ENCODE peak calls at places on chromosomes 16 and 17, in six cellular contexts. I is lung; A is pancreas; X is heart right ventricle; N is heart left ventricle; Q is effector memory CD4-positive, alpha-beta T cell. G is an unnamed sample. For H3K4me1, the result is how much of the 10 kb centered on the place peaks cover.

GRCh38 chr17:80619535-80620235 is 75.0 kb downstream of the RPTOR start:
- DNase-seq in A (no peak), I (no peak), N (no peak), Q (no peak), X (no peak), G (no peak)

GRCh38 chr16:71726491-71727319 is 2.2 kb upstream of the PHLPP2 start:
- DNase-seq in I (no peak), X (no peak), A (no peak), Q (no peak), N (no peak), G (no peak)

GRCh38 chr16:22898874-22899348 is 84.9 kb downstream of the HS3ST2 start:
- DNase-seq in Q (no peak), I (peak), A (peak), N (peak), X (peak), G (no peak)

GRCh38 chr17:74864866-74865395 is 5.2 kb upstream of the GRIN2C start:
- DNase-seq in N (peak), Q (peak), I (peak), A (peak), X (peak), G (peak)

GRCh38 chr16:4272114-4272954 is 489 bp downstream of the TFAP4 start:
- DNase-seq in A (peak), Q (no peak), X (peak), N (peak), I (peak), G (no peak)

GRCh38 chr16:67951485-67951884 is 7.6 kb upstream of the LCAT start:
- DNase-seq in I (no peak), A (no peak), N (peak), X (peak), Q (no peak), G (no peak)

GRCh38 chr17:33294994-33295393 is 1.9 kb upstream of the ASIC2 start:
- DNase-seq in X (no peak), N (no peak), Q (no peak), A (no peak), I (no peak), G (no peak)

GRCh38 chr16:87409781-87410180 is 17.6 kb downstream of the MAP1LC3B start:
- DNase-seq in A (no peak), N (no peak), X (no peak), Q (no peak), I (no peak), G (no peak)

GRCh38 chr16:70689035-70689969 is 3.4 kb upstream of the MTSS2 start:
- DNase-seq in Q (no peak), I (peak), N (peak), X (peak), A (no peak), G (peak)

GRCh38 chr16:84042879-84043485 is 387 bp upstream of the SLC38A8 start:
- DNase-seq in X (no peak), A (no peak), I (no peak), N (no peak), Q (no peak), G (no peak)

GRCh38 chr17:37365589-37365988 is 10.2 kb upstream of the C17orf78 start:
- DNase-seq in A (no peak), X (no peak), I (no peak), N (no peak), Q (no peak), G (no peak)

GRCh38 chr17:50304781-50305404 is 30.6 kb downstream of the TMEM92 start:
- DNase-seq in A (no peak), X (no peak), Q (no peak), N (no peak), I (no peak), G (no peak)

GRCh38 chr17:33893192-33893591 is 361.9 kb upstream of the CCL2 start:
- DNase-seq in A (no peak), N (no peak), X (no peak), Q (no peak), I (no peak), G (no peak)

GRCh38 chr17:56870163-56870651 is 36.3 kb downstream of the DGKE start:
- DNase-seq in N (no peak), I (no peak), X (no peak), Q (no peak), A (no peak), G (peak)

GRCh38 chr16:78895661-78896060 is 704.9 kb downstream of the MAF start:
- DNase-seq in X (no peak), I (no peak), N (no peak), A (no peak), Q (no peak), G (no peak)

GRCh38 chr16:55701442-55702319 is 45.9 kb downstream of the SLC6A2 start:
- DNase-seq in A (peak), I (peak), Q (no peak), N (peak), X (peak), G (peak)

GRCh38 chr17:49316889-49317288 is 45.2 kb downstream of the ZNF652 start:
- DNase-seq in Q (no peak), X (no peak), A (no peak), N (no peak), I (no peak), G (no peak)

GRCh38 chr17:60802377-60802776 is 124.7 kb downstream of the BCAS3 start:
- DNase-seq in N (no peak), I (no peak), X (no peak), A (no peak), Q (no peak), G (no peak)

DNA sequence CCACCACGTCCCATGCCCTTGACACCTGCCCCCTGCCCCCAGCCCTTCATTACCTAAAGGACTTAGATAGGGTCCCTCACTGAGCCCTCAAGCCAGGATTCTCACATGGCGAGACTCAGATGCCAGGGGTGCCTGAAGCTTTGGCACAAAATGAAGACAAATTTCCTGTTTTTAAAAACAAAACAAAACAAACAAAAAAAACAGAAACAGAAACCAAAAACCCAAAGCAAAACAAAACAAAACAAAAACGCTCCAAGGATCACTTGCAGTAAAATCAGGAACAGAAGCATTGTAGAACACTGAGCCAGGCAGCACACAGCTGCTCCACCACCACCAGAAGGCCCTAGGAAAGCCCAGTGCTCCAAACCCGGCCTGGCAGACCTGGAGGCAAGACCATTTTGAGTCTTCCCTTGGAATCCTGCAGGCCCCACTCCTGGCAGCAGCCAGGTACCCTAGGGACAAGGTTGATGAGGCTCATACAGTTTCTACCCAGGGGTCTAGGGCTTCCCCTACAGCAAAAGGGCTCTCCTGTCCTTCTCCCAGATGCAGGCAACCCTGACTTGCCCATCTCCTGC is 20.8 kb downstream of the MYO18A start:
- DNase-seq in Q (no peak), A (no peak), N (no peak), I (no peak), X (no peak), G (no peak)
- H3K4me1 ChIP-seq in Q (under half), A (half or more), N (half or more), I (half or more), X (half or more), G (under half)

GRCh38 chr16:86337138-86337537 is 173.2 kb upstream of the FOXF1 start:
- DNase-seq in A (no peak), I (no peak), Q (no peak), N (no peak), X (no peak), G (no peak)
- H3K4me1 ChIP-seq in A (under half), I (under half), Q (under half), N (under half), X (under half), G (under half)

GRCh38 chr17:55453836-55454557 is 32.4 kb upstream of the MMD start:
- DNase-seq in X (no peak), N (no peak), I (no peak), A (no peak), Q (no peak), G (no peak)

GRCh38 chr17:55458287-55458900 is 36.8 kb upstream of the MMD start:
- DNase-seq in X (no peak), N (no peak), Q (no peak), A (no peak), I (no peak), G (no peak)

GRCh38 chr17:55451758-55452468 is 30.3 kb upstream of the MMD start:
- DNase-seq in X (no peak), Q (no peak), A (no peak), N (no peak), I (no peak), G (no peak)

GRCh38 chr17:55456307-55457240 is 34.9 kb upstream of the MMD start:
- DNase-seq in A (no peak), X (no peak), Q (no peak), N (no peak), I (no peak), G (no peak)

GRCh38 chr17:55454906-55455474 is 33.4 kb upstream of the MMD start:
- DNase-seq in N (no peak), Q (no peak), X (no peak), A (no peak), I (no peak), G (no peak)
- H3K4me1 ChIP-seq in N (under half), Q (under half), X (under half), A (under half), I (under half), G (under half)

GRCh38 chr16:89472711-89473075 is 17.7 kb downstream of the ANKRD11 start:
- DNase-seq in N (no peak), Q (no peak), X (no peak), A (no peak), I (no peak), G (no peak)
- H3K4me1 ChIP-seq in N (half or more), Q (half or more), X (half or more), A (under half), I (under half), G (half or more)

DNA sequence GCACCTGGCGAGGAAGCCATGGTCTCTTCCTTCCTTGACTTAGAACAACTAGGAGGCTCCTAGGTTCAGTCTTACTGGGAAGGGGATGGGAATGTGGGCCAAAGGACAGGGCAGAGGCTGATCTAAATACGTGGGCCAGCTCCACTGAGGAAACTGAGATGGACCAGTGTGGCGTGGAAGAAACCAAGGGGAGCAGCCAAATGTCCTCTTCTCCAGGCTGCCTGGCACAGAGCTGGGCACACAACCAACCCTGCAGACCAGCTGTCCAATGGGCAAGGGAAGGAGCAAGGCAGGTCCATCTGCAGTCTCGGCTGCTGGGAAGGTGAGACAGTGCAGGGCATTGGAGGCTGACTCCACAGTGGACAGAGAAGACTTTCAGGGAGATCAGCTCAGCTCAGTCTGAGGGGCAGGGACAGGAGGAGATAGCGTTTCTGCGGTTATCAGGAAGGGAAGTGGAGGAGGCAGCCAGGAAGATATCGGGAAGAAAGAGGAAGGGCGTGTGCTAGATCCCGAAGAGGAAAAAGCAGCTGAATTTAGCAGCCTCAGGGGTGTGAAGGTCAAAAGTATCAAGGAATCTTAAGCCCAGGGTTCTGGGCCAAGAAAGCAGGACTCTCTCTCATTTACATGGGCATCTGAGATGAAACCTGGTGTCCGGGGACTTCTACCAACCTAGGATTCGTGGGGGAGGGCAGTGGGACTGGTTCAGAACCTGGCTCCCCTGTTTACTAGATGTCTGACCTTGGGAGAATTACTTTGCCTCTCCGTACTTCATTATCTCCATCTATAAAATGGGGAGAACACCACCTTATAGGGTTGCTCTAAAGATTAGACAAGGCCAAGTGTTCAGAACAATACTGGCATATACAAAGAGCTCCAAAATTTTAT is 1.8 kb downstream of the KIFC3 start:
- DNase-seq in X (no peak), A (no peak), I (no peak), Q (no peak), N (no peak), G (no peak)
- H3K4me1 ChIP-seq in X (half or more), A (under half), I (under half), Q (under half), N (half or more), G (under half)

GRCh38 chr17:39602533-39603303 is 5.0 kb downstream of the NEUROD2 start:
- DNase-seq in I (no peak), A (no peak), Q (no peak), X (no peak), N (no peak), G (no peak)
- H3K4me1 ChIP-seq in I (under half), A (under half), Q (half or more), X (half or more), N (half or more), G (half or more)

GRCh38 chr17:78414178-78415162 is 36.0 kb downstream of the PGS1 start:
- DNase-seq in N (no peak), I (no peak), X (no peak), Q (peak), A (no peak), G (peak)
- H3K4me1 ChIP-seq in N (half or more), I (half or more), X (half or more), Q (under half), A (under half), G (half or more)

GRCh38 chr16:10866196-10866976 is 10.6 kb upstream of the CIITA start:
- DNase-seq in A (no peak), N (peak), Q (no peak), I (no peak), X (no peak), G (no peak)

GRCh38 chr16:10868089-10868488 is 8.9 kb upstream of the CIITA start:
- DNase-seq in A (no peak), I (no peak), Q (no peak), X (no peak), N (no peak), G (no peak)

GRCh38 chr16:10868562-10869469 is 8.2 kb upstream of the CIITA start:
- DNase-seq in X (peak), N (peak), I (no peak), Q (no peak), A (peak), G (no peak)

GRCh38 chr16:10870137-10870776 is 6.7 kb upstream of the CIITA start:
- DNase-seq in A (no peak), N (no peak), Q (no peak), X (no peak), I (no peak), G (no peak)

DNA sequence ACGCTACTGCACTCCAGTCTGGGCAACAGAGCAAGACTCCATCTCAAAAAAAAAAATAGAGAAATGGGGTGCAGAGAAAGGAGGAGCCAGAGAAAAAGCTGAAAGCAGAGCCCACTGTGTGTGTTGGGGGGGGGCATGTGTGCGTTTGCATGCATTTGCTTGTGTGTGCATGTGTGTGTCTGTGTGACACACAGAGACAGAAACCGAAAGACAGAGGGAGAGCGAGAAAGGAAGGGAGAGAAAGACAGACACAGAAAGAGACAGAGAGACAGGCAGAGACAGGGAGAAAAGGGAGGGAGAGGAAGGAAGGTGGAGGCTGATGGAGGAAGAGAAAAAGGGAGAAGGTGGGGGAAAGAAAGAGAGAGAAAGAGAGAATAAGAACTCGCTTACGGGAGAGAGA is 9.8 kb upstream of the CIITA start:
- DNase-seq in I (no peak), A (no peak), Q (no peak), N (no peak), X (no peak), G (no peak)
- H3K4me1 ChIP-seq in I (under half), A (under half), Q (under half), N (under half), X (half or more), G (under half)

GRCh38 chr17:67181825-67182224 is 63.2 kb downstream of the HELZ start:
- DNase-seq in Q (no peak), I (no peak), A (no peak), N (no peak), X (no peak), G (no peak)

GRCh38 chr17:67180275-67180674 is 64.7 kb downstream of the HELZ start:
- DNase-seq in X (no peak), I (no peak), A (no peak), N (no peak), Q (no peak), G (no peak)

GRCh38 chr17:67186782-67187181 is 58.2 kb downstream of the HELZ start:
- DNase-seq in N (no peak), X (no peak), A (no peak), I (no peak), Q (no peak), G (no peak)

GRCh38 chr17:67187927-67188326 is 57.1 kb downstream of the HELZ start:
- DNase-seq in N (no peak), I (no peak), Q (no peak), X (no peak), A (no peak), G (no peak)

GRCh38 chr17:67183531-67183930 is 61.5 kb downstream of the HELZ start:
- DNase-seq in X (no peak), N (no peak), Q (no peak), I (no peak), A (no peak), G (no peak)
- H3K4me1 ChIP-seq in X (under half), N (under half), Q (under half), I (under half), A (under half), G (under half)

GRCh38 chr16:2037115-2037514 is 10.4 kb downstream of the NHERF2 start:
- DNase-seq in I (no peak), Q (no peak), N (peak), A (no peak), X (no peak), G (no peak)
- H3K4me1 ChIP-seq in I (half or more), Q (under half), N (half or more), A (under half), X (half or more), G (under half)